ENCODE peak calls at places on chromosomes 16 and 17, in four cellular contexts. U, I, E and C are unnamed samples.

GRCh38 chr16:27452569-27453475 is 50.8 kb downstream of the IL21R start:
- DNase-seq in E (no peak), I (no peak), U (peak; percentile 29), C (no peak)

GRCh38 chr16:57667526-57668258 is 414 bp upstream of the ADGRG3 start:
- DNase-seq in E (no peak), I (no peak), U (no peak), C (no peak)

GRCh38 chr16:73058221-73058615 is 10.3 kb upstream of the ZFHX3 start:
- DNase-seq in U (peak; percentile 54), E (no peak), I (no peak), C (peak; percentile 45)

GRCh38 chr16:48829361-48829760 is 219.4 kb upstream of the N4BP1 start:
- DNase-seq in U (no peak), I (no peak), E (no peak), C (no peak)

GRCh38 chr17:75478508-75478907 is 22.1 kb downstream of the TMEM94 start:
- DNase-seq in I (no peak), E (no peak), U (no peak), C (no peak)

GRCh38 chr16:19463468-19464315 is 46.0 kb downstream of the TMC5 start:
- DNase-seq in I (no peak), E (no peak), U (no peak), C (no peak)

GRCh38 chr16:50121721-50122445 is 31.2 kb upstream of the TENT4B start:
- DNase-seq in I (no peak), E (no peak), U (no peak), C (no peak)

GRCh38 chr16:12210258-12210880 is 233.8 kb downstream of the SNX29 start:
- DNase-seq in E (no peak), U (no peak), I (no peak), C (no peak)

GRCh38 chr16:81107506-81107905 is 11.3 kb upstream of the GCSH start:
- DNase-seq in I (no peak), U (no peak), E (peak; percentile 77), C (no peak)

GRCh38 chr17:48728232-48729231 is at the start of gene HOXB13:
- DNase-seq in I (peak; percentile 75), U (peak; percentile 57), E (no peak), C (peak; percentile 24)

GRCh38 chr17:16516594-16517018 is 24.6 kb upstream of the LRRC75A start:
- DNase-seq in U (peak; percentile 44), I (no peak), E (peak; percentile 25), C (peak; percentile 77)

GRCh38 chr16:17138801-17139200 is 332.0 kb downstream of the XYLT1 start:
- DNase-seq in U (no peak), E (no peak), I (no peak), C (no peak)

GRCh38 chr17:76048711-76049110 is 21.6 kb upstream of the EVPL start:
- DNase-seq in E (no peak), I (no peak), U (no peak), C (no peak)

GRCh38 chr17:49577651-49577935 is 1.9 kb downstream of the NXPH3 start:
- DNase-seq in U (no peak), E (no peak), I (no peak), C (no peak)

GRCh38 chr17:73835605-73836004 is 191.4 kb upstream of the SDK2 start:
- DNase-seq in U (no peak), I (no peak), E (no peak), C (no peak)

GRCh38 chr17:21370430-21370829 is 5.7 kb upstream of the KCNJ12 start:
- DNase-seq in U (no peak), I (peak; percentile 28), E (no peak), C (no peak)

GRCh38 chr17:30380106-30380420 is 1.3 kb downstream of the CPD start:
- DNase-seq in U (no peak), I (no peak), E (no peak), C (peak; percentile 32)

DNA sequence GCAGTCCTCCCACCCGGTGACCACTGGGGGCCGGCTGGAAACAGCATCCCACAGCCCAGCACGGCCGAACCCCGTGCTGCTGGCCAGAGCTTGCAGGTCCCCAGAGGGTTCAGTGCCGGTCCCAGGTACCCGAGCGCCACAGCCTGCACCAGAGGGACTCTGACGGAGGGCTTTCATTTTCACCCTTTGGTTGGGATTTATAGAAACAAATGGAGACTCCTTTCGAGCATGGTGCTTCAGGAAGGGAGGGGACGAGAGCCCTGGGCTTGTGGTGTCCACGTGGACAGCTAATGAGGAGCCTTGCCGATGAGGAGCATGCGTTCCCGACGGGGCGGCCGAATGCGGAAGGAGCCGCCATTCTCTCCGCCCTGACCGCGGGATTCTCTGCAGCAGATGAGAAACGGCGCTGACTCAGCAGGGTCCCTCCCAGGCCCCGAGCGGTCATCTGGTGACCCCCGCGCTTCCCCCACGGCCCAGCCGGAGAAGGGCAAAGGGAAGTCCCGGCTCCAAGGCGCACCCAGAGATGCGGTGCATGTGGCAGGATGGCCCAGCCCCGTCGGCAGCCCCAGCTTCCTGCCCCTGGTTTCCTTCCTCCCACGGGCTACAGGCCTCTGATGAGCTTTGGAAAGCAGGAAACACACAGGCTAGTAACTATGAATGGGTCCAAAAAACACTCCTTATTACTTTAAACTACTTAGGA is 9.8 kb downstream of the SLC38A10 start:
- DNase-seq in I (no peak), E (no peak), U (peak; percentile 12), C (peak; percentile 42)
- H3K4me3 ChIP-seq in I (no peak overlapping the region), E (no peak overlapping the region), U (no peak overlapping the region), C (peak overlapping the region; percentile 24)

DNA sequence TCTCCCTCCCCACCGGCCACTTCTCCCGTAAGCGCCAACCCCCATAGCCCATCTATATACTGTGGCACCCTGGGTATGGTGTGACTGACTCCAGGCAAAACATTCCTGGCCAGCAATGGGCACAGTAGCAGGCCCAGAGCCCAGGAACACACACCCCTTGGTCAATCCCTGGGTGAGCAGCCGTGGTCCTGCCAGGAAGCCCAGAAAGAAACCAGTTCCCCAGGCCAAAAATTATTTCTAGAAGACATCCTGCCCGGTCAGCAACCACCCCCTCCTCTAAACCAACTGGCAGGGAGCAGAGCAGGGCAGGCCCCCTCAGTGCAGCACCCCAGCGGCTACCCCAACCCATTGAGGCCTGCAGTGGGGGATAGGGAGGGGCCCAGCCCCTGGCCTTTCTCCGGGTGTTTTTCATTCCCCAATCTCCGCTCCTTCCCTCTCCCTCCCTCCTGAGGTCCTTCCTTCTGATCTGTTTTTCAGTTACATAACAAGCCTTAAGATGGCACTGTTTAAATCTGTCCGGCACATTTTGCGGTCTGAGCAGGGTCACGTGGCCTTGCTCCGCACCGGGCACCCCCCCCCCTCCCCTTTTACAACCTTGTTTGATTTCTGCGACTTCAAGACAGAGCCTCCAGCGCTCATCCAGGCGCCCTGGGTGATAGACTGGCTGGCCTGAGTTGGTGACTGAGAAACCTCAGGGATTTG is 2.0 kb downstream of the NPTX1 start:
- DNase-seq in U (peak; percentile 30), I (peak; percentile 78), E (no peak), C (peak; percentile 28)
- TF ChIP-seq CTCF in U (peak; percentile 32), I (peak; percentile 17), E (peak; percentile 25), C (peak; percentile 8)

DNA sequence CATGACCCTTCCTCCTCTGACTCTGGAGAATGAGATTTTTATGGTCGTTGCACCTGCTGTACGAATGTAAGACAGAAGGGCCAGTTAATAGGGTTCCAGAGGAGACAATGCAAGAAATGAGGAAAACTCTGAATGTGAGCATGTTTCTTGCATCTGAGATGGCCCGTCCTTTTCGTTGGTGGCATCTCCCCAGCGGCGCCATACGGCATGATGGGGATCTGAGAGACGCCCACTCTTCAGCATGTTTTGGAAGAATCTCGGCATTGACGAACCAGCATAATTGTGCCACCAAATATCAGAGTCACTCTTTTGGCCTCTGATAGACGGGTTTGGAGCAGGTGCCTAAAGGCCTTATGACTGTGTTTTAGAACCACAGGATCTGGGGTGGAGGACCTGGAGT is 126.5 kb upstream of the RCVRN start:
- DNase-seq in I (no peak), E (no peak), U (no peak), C (no peak)
- H3K4me3 ChIP-seq in I (no peak overlapping the region), E (no peak overlapping the region), U (no peak overlapping the region), C (no peak overlapping the region)

GRCh38 chr16:89410794-89411309 is 79.5 kb downstream of the ANKRD11 start:
- DNase-seq in U (peak; percentile 87), I (peak; percentile 41), E (no peak), C (peak; percentile 85)
- TF ChIP-seq CTCF in U (peak; percentile 6), I (no peak), E (no peak), C (peak; percentile 16)

GRCh38 chr17:18185391-18185790 is 1.8 kb downstream of the ALKBH5 start:
- DNase-seq in U (peak; percentile 52), I (no peak), E (no peak), C (peak; percentile 50)

GRCh38 chr17:18186271-18186982 is 2.8 kb downstream of the ALKBH5 start:
- DNase-seq in U (peak; percentile 66), I (no peak), E (no peak), C (peak; percentile 78)

GRCh38 chr17:18187816-18188761 is 4.5 kb downstream of the ALKBH5 start:
- DNase-seq in E (no peak), I (no peak), U (peak; percentile 58), C (peak; percentile 41)

GRCh38 chr17:18185832-18186231 is 2.2 kb downstream of the ALKBH5 start:
- DNase-seq in U (no peak), I (no peak), E (no peak), C (no peak)

DNA sequence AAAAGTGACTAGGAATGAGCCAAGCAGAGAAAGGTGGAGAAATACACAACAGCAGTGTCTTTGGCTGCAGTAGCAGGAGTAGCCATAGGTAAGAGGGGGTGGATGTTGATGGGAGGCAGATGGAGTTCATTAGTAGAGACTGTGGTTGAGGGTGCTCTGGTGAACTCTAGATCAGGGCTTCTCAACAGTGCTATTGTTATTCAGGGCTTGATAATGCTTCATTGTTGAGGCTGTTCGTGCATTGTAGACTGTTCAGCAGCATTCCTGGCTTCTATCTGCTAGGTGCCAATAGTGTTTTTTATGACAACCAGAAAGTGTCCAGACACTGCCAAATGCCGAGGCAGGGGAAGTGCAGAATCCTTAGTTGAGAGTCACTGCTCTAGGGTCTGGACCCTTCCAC is 3.6 kb downstream of the ALKBH5 start:
- DNase-seq in I (no peak), E (no peak), U (peak; percentile 42), C (peak; percentile 14)
- H3K4me3 ChIP-seq in I (no peak overlapping the region), E (peak overlapping the region; percentile 77), U (peak overlapping the region; percentile 90), C (peak overlapping the region; percentile 75)